ENCODE peak calls at places on chromosome 17, in five cellular contexts. Z, H, L, M and O are unnamed samples.
A peak's percentile ranks its signal among the peaks of the same experiment; 100 is the strongest.

GRCh38 chr17:19703106-19703775 is 13.1 kb downstream of the SLC47A2 start:
- DNase-seq in L (peak; percentile 39), M (no peak), H (no peak), Z (no peak), O (no peak)

GRCh38 chr17:54270499-54270898 is 447.8 kb downstream of the KIF2B start:
- DNase-seq in Z (no peak), M (no peak), L (no peak), H (no peak), O (no peak)

GRCh38 chr17:64216030-64216384 is 47.1 kb downstream of the TEX2 start:
- DNase-seq in L (no peak), Z (no peak), M (no peak), H (no peak), O (no peak)

GRCh38 chr17:40901981-40902862 is 17.2 kb upstream of the KRT20 start:
- DNase-seq in H (no peak), Z (no peak), M (peak; percentile 67), L (no peak), O (no peak)

GRCh38 chr17:51258756-51259573 is 884 bp downstream of the MBTD1 start:
- DNase-seq in M (no peak), L (peak; percentile 61), Z (peak; percentile 85), H (no peak), O (peak; percentile 44)

GRCh38 chr17:14776791-14777190 is 475.9 kb downstream of the HS3ST3B1 start:
- DNase-seq in Z (no peak), H (no peak), M (no peak), L (no peak), O (no peak)

GRCh38 chr17:3678821-3679175 is 10.2 kb downstream of the EMC6 start:
- DNase-seq in H (no peak), Z (no peak), L (no peak), M (no peak), O (no peak)

GRCh38 chr17:35627417-35627816 is 40.3 kb downstream of the AP2B1 start:
- DNase-seq in Z (no peak), H (no peak), M (no peak), L (no peak), O (no peak)

GRCh38 chr17:57086069-57086930 is 1.3 kb downstream of the AKAP1 start:
- DNase-seq in H (peak; percentile 9), Z (no peak), L (peak; percentile 60), M (no peak), O (peak; percentile 25)

GRCh38 chr17:40795019-40795667 is 4.6 kb downstream of the KRT28 start:
- DNase-seq in H (no peak), L (no peak), Z (no peak), M (no peak), O (no peak)

GRCh38 chr17:40345161-40346034 is 19.1 kb downstream of the GJD3 start:
- DNase-seq in H (no peak), M (no peak), Z (peak; percentile 90), L (peak; percentile 90), O (peak; percentile 78)

GRCh38 chr17:30433514-30433913 is 43.7 kb upstream of the GOSR1 start:
- DNase-seq in M (no peak), H (no peak), Z (no peak), L (no peak), O (no peak)

GRCh38 chr17:75826561-75827290 is 17.5 kb downstream of the UNC13D start:
- DNase-seq in L (no peak), H (no peak), M (peak; percentile 51), Z (peak; percentile 76), O (no peak)

GRCh38 chr17:56887552-56888467 is 26.0 kb downstream of the TRIM25 start:
- DNase-seq in H (no peak), Z (no peak), M (no peak), L (no peak), O (no peak)

GRCh38 chr17:17151541-17151940 is 54.6 kb downstream of the PLD6 start:
- DNase-seq in H (no peak), Z (no peak), L (no peak), M (no peak), O (no peak)

GRCh38 chr17:19978206-19978802 is 676 bp upstream of the AKAP10 start:
- DNase-seq in M (no peak), L (peak; percentile 73), H (no peak), Z (peak; percentile 84), O (no peak)

GRCh38 chr17:3447625-3448024 is 14.0 kb upstream of the OR1E2 start:
- DNase-seq in H (no peak), Z (no peak), M (no peak), L (peak; percentile 74), O (no peak)

GRCh38 chr17:75832164-75832651 is 12.0 kb downstream of the UNC13D start:
- DNase-seq in M (no peak), L (no peak), Z (no peak), H (peak; percentile 20), O (no peak)

GRCh38 chr17:13776027-13776551 is 174.4 kb upstream of the HS3ST3A1 start:
- DNase-seq in L (no peak), Z (no peak), M (no peak), H (no peak), O (no peak)

GRCh38 chr17:66712453-66712852 is 122.5 kb upstream of the CACNG5 start:
- DNase-seq in M (no peak), H (no peak), Z (no peak), L (peak; percentile 40), O (no peak)

GRCh38 chr17:29063992-29064391 is 21.1 kb downstream of the PIPOX start:
- DNase-seq in Z (no peak), H (no peak), M (no peak), L (no peak), O (no peak)

GRCh38 chr17:70168044-70168978 is 1.0 kb upstream of the KCNJ2 start:
- DNase-seq in M (no peak), Z (peak; percentile 88), H (no peak), L (peak; percentile 84), O (peak; percentile 43)

GRCh38 chr17:39270923-39271322 is 45.2 kb upstream of the STAC2 start:
- DNase-seq in Z (no peak), L (no peak), M (no peak), H (no peak), O (no peak)

GRCh38 chr17:29612094-29612403 is 10.7 kb downstream of the CORO6 start:
- DNase-seq in M (peak; percentile 50), L (no peak), H (no peak), Z (no peak), O (no peak)

GRCh38 chr17:45260204-45260783 is 1.6 kb downstream of the SPATA32 start:
- DNase-seq in H (no peak), L (no peak), M (no peak), Z (no peak), O (no peak)

GRCh38 chr17:45051060-45051719 is at the start of gene DCAKD:
- DNase-seq in M (peak; percentile 96), H (peak; percentile 77), Z (peak; percentile 99), L (peak; percentile 98), O (peak; percentile 97)

GRCh38 chr17:82830249-82830661 is 9.6 kb downstream of the ZNF750 start:
- DNase-seq in L (no peak), M (no peak), Z (no peak), H (no peak), O (peak; percentile 68)

GRCh38 chr17:82831818-82832200 is 8.0 kb downstream of the ZNF750 start:
- DNase-seq in H (no peak), L (no peak), Z (no peak), M (no peak), O (no peak)

GRCh38 chr17:82832881-82833475 is 6.8 kb downstream of the ZNF750 start:
- DNase-seq in M (peak; percentile 48), Z (peak; percentile 63), H (no peak), L (no peak), O (no peak)

GRCh38 chr17:82832411-82832810 is 7.4 kb downstream of the ZNF750 start:
- DNase-seq in L (no peak), M (peak; percentile 59), Z (peak; percentile 49), H (no peak), O (no peak)

DNA sequence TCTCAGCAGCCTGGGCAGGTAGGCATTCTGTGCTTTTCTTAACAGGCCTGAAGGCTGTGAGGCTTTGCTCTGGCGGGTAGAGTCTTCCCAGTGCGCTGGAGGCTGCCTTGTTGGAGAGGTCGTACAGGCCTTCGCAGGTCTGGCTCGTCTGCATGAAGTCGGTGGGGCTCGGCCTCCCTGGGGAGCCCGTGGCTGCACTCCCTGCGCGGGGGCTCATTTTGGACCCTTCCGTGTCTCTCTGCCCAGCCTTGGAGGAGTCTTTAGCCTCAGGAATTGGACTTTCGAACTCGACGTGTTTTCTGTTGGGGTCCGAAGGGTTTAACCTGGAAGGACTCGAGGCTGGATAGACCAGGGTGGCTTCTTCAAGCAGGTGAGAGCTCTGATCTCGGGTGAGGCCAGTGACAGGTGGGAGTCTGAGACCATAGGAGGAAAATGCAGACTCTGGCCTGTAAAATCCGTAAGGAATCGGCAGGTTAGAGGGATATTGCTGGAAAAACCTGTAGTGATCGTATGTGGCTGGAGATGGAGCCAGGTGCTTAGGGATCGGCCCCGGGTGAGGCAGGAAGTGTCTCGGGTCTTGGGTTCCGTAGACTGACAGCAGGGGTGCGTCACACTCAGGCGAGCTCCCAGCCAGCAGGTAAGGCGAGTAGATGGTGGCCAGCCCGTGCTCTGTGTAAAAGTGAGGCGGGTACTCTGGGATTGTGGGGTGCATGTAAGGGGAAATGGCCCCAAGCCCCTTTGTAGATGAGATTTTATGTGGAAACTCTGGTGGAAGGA is 8.6 kb downstream of the ZNF750 start:
- DNase-seq in H (no peak), M (no peak), Z (no peak), L (no peak), O (no peak)
- TF ChIP-seq CTCF in H (no peak), M (no peak), Z (no peak), L (no peak), O (no peak)

GRCh38 chr17:32634167-32634566 is 147.4 kb downstream of the CDK5R1 start:
- DNase-seq in Z (no peak), H (no peak), L (no peak), M (no peak), O (no peak)
- H3K27ac ChIP-seq in Z (no peak overlapping the region), H (no peak overlapping the region), L (no peak overlapping the region), M (no peak overlapping the region), O (no peak overlapping the region)

GRCh38 chr17:48484850-48485249 is 46.0 kb downstream of the HOXB1 start:
- DNase-seq in M (no peak), Z (no peak), L (no peak), H (no peak), O (no peak)

GRCh38 chr17:48487221-48487620 is 43.6 kb downstream of the HOXB1 start:
- DNase-seq in H (no peak), L (no peak), M (no peak), Z (no peak), O (no peak)

GRCh38 chr17:48488548-48489106 is 42.2 kb downstream of the HOXB1 start:
- DNase-seq in H (no peak), L (no peak), Z (no peak), M (no peak), O (no peak)

GRCh38 chr17:48484256-48484655 is 46.6 kb downstream of the HOXB1 start:
- DNase-seq in H (no peak), M (no peak), L (no peak), Z (no peak), O (no peak)

DNA sequence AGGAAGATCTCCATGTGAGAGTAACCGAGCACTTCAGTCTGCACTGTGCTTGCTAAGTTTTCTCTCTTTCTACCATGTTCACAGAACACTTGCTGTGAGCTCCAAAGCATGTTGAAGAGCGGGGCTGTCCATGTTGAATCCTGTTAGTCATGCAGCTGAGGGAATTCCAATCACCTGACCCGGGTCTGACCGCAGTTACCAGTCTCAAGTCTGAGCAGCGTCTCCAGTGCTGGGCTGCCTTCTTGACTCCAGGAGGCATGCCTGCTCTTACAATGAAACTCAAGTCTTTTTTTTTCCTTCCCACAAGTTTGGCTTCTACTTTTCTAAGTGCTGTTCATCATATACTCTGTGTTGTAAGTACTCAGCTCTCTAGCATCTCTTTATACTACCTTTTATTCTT is 44.3 kb downstream of the HOXB1 start:
- DNase-seq in L (no peak), H (no peak), Z (no peak), M (peak; percentile 90), O (no peak)
- TF ChIP-seq CTCF in L (no peak), H (no peak), Z (no peak), M (peak; percentile 39), O (no peak)

GRCh38 chr17:77456951-77457548 is 316.3 kb downstream of the SEC14L1 start:
- DNase-seq in M (no peak), H (no peak), Z (peak; percentile 88), L (no peak), O (no peak)
- H3K27ac ChIP-seq in M (no peak overlapping the region), H (peak overlapping the region; percentile 90), Z (peak overlapping the region; percentile 93), L (no peak overlapping the region), O (no peak overlapping the region)